ENCODE peak calls at places on chromosomes 1 and 21, in seven cellular contexts. H is spleen, L is iPS DF 6.9, R is mesendoderm, D is GM23248, S is HL-60, J is hepatocyte. X is an unnamed sample. For H3K27me3, the result is how much of the 10 kb centered on the place peaks cover.

GRCh38 chr1:5099558-5099957 is 445.1 kb downstream of the AJAP1 start:
- DNase-seq in H (no peak), L (no peak), R (peak), D (no peak), S (no peak), J (no peak), X (no peak)

GRCh38 chr1:61639937-61640336 is 85.0 kb downstream of the TM2D1 start:
- DNase-seq in H (no peak), L (no peak), R (no peak), D (no peak), S (no peak), J (no peak), X (no peak)

GRCh38 chr1:176559474-176560390 is 96.8 kb downstream of the PAPPA2 start:
- DNase-seq in H (no peak), L (peak), R (peak), D (peak), S (peak), J (peak), X (no peak)

GRCh38 chr1:6357243-6357929 is 36.2 kb downstream of the ACOT7 start:
- DNase-seq in H (no peak), L (peak), R (peak), D (no peak), S (no peak), J (peak), X (no peak)

GRCh38 chr1:204472660-204473059 is 21.9 kb downstream of the PIK3C2B start:
- DNase-seq in H (no peak), L (no peak), R (no peak), D (no peak), S (no peak), J (no peak), X (no peak)

GRCh38 chr1:118992868-118993711 is 4.9 kb upstream of the TBX15 start:
- DNase-seq in H (no peak), L (no peak), R (peak), D (no peak), S (no peak), J (no peak), X (no peak)

GRCh38 chr1:25067852-25068251 is 137.8 kb upstream of the RUNX3 start:
- DNase-seq in H (no peak), L (no peak), R (no peak), D (no peak), S (no peak), J (no peak), X (no peak)

GRCh38 chr1:177703888-177704446 is 265.9 kb downstream of the SEC16B start:
- DNase-seq in H (no peak), L (no peak), R (peak), D (peak), S (no peak), J (no peak), X (no peak)

GRCh38 chr1:226203237-226203636 is 16.7 kb upstream of the ACBD3 start:
- DNase-seq in H (no peak), L (no peak), R (no peak), D (peak), S (no peak), J (no peak), X (no peak)

GRCh38 chr1:215557992-215558626 is 9.0 kb upstream of the KCTD3 start:
- DNase-seq in H (no peak), L (no peak), R (no peak), D (no peak), S (no peak), J (no peak), X (no peak)

GRCh38 chr1:23581219-23581618 is 21.9 kb upstream of the ID3 start:
- DNase-seq in H (peak), L (no peak), R (no peak), D (no peak), S (no peak), J (no peak), X (no peak)

GRCh38 chr1:25765152-25765909 is 34.7 kb upstream of the SELENON start:
- DNase-seq in H (no peak), L (no peak), R (no peak), D (no peak), S (no peak), J (no peak), X (no peak)

GRCh38 chr1:184881941-184882648 is 92.2 kb downstream of the NIBAN1 start:
- DNase-seq in H (no peak), L (no peak), R (no peak), D (peak), S (peak), J (no peak), X (no peak)

GRCh38 chr1:110672001-110672752 is 2.6 kb downstream of the KCNA3 start:
- DNase-seq in H (no peak), L (no peak), R (peak), D (peak), S (peak), J (no peak), X (no peak)

GRCh38 chr1:75135829-75136142 is 1.6 kb downstream of the LHX8 start:
- DNase-seq in H (no peak), L (no peak), R (peak), D (no peak), S (no peak), J (no peak), X (no peak)

GRCh38 chr1:25051504-25051903 is 121.4 kb upstream of the RUNX3 start:
- DNase-seq in H (no peak), L (no peak), R (no peak), D (no peak), S (no peak), J (no peak), X (no peak)

GRCh38 chr1:247906504-247907047 is 11.2 kb downstream of the OR2W3 start:
- DNase-seq in H (no peak), L (peak), R (peak), D (peak), S (no peak), J (no peak), X (no peak)

GRCh38 chr1:204920967-204921366 is 50.3 kb downstream of the NFASC start:
- DNase-seq in H (no peak), L (no peak), R (peak), D (no peak), S (no peak), J (no peak), X (no peak)

GRCh38 chr1:151368745-151369610 is 3.5 kb downstream of the SELENBP1 start:
- DNase-seq in H (peak), L (no peak), R (no peak), D (no peak), S (no peak), J (no peak), X (no peak)

GRCh38 chr1:230639714-230640209 is 2.5 kb upstream of the COG2 start:
- DNase-seq in H (no peak), L (no peak), R (no peak), D (no peak), S (no peak), J (peak), X (no peak)

GRCh38 chr1:38559180-38559874 is 300.2 kb downstream of the RRAGC start:
- DNase-seq in H (peak), L (no peak), R (no peak), D (peak), S (peak), J (peak), X (peak)

GRCh38 chr1:229208481-229208880 is 62.4 kb upstream of the RAB4A start:
- DNase-seq in H (no peak), L (no peak), R (no peak), D (no peak), S (no peak), J (no peak), X (no peak)

GRCh38 chr1:235651170-235651806 is 1.7 kb upstream of the GNG4 start:
- DNase-seq in H (peak), L (no peak), R (no peak), D (no peak), S (no peak), J (no peak), X (no peak)

GRCh38 chr1:47843781-47844555 is 153.2 kb downstream of the TRABD2B start:
- DNase-seq in H (no peak), L (no peak), R (no peak), D (no peak), S (no peak), J (no peak), X (peak)

GRCh38 chr1:108016451-108016920 is 51.5 kb upstream of the VAV3 start:
- DNase-seq in H (no peak), L (no peak), R (peak), D (peak), S (no peak), J (peak), X (no peak)

GRCh38 chr1:214018605-214019268 is 31.0 kb downstream of the PROX1 start:
- DNase-seq in H (no peak), L (no peak), R (no peak), D (no peak), S (no peak), J (no peak), X (no peak)

GRCh38 chr1:24382165-24382577 is 31.4 kb downstream of the STPG1 start:
- DNase-seq in H (no peak), L (no peak), R (no peak), D (no peak), S (no peak), J (no peak), X (no peak)

GRCh38 chr1:91701494-91701869 is 184.5 kb downstream of the TGFBR3 start:
- DNase-seq in H (no peak), L (no peak), R (no peak), D (peak), S (no peak), J (no peak), X (no peak)

GRCh38 chr1:185670187-185670627 is 64.0 kb upstream of the HMCN1 start:
- DNase-seq in H (no peak), L (no peak), R (peak), D (peak), S (no peak), J (peak), X (no peak)

GRCh38 chr21:17351766-17352165 is 161.1 kb upstream of the CXADR start:
- DNase-seq in H (no peak), L (no peak), R (no peak), D (no peak), S (no peak), J (no peak), X (no peak)

GRCh38 chr1:145706282-145706681 is 886 bp downstream of the PDZK1 start:
- DNase-seq in H (no peak), L (no peak), R (no peak), D (peak), S (no peak), J (peak), X (no peak)

GRCh38 chr21:21712761-21713558 is 714.8 kb downstream of the NCAM2 start:
- DNase-seq in H (no peak), L (no peak), R (no peak), D (peak), S (no peak), J (no peak), X (no peak)

GRCh38 chr1:178036090-178036489 is 57.8 kb upstream of the RASAL2 start:
- DNase-seq in H (no peak), L (no peak), R (no peak), D (no peak), S (no peak), J (no peak), X (no peak)

GRCh38 chr21:19870682-19871081 is 1127.5 kb upstream of the NCAM2 start:
- DNase-seq in H (no peak), L (no peak), R (no peak), D (no peak), S (no peak), J (no peak), X (no peak)

DNA sequence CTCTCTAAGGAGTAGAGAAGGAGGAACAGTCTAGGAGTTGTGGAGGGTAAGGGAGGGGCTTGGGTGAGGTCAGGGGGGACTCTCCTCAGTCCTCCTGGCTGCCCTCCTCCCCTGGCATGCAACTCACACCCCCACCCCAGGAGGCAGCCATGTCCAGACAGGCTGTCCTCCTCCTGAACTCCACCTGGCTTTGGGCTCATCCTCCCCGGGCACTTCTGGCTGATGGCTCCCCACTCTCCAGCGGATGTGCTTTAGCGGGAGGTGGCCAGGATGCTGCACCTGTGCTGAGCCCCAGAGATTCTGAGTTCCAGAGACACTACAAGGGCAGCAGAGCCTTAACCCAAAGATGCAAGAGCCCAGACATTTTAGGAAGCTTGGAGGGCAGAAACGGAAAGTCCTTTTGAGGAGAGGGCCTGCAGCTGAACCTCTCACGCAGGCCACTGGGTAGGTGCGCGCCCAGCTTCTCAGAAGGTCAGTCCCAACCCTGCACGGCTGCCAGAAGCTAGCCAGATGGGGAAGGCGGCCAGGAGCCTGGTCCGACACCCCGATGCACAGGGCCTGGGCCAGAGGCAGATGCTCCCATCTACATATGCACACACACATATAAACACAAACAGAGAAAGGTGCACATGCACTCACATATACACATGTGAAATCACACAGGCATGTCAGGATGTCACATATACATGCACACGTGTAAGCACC is 83.4 kb downstream of the PDE9A start:
- DNase-seq in H (no peak), L (no peak), R (no peak), D (no peak), S (no peak), J (no peak), X (no peak)
- H3K27me3 ChIP-seq in H (under half), L (under half), R (under half), D (under half), S (under half), J (under half), X (under half)

GRCh38 chr1:56709995-56710394 is 64.9 kb downstream of the PRKAA2 start:
- DNase-seq in H (no peak), L (no peak), R (no peak), D (no peak), S (no peak), J (no peak), X (no peak)
- H3K27ac ChIP-seq in H (no peak), L (no peak), R (no peak), D (no peak), S (no peak), J (no peak), X (no peak)

DNA sequence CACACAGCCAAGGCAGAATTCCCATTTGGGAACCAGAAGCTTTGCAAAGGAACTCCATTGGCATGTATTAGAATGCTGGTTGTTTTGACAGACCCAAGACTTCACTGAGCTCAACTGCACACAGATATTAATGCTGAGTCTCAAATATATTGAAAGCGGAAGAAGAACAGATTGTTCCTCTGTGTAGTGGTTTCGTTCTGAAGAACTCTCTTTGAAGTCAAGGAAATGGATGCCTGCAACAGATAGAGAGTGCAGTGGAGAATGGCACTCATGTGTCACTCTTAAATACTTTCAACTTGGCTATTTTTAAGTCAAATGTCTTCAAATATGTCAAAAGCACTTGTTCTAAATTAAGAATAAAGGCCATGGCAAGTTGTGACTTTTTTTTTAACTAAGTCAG is 387.5 kb downstream of the LTN1 start:
- DNase-seq in H (no peak), L (no peak), R (no peak), D (no peak), S (no peak), J (no peak), X (no peak)
- H3K4me3 ChIP-seq in H (no peak), L (no peak), R (no peak), D (no peak), S (no peak), J (no peak), X (no peak)

GRCh38 chr1:101027194-101027772 is 1.7 kb upstream of the DPH5 start:
- DNase-seq in H (no peak), L (no peak), R (peak), D (no peak), S (no peak), J (no peak), X (no peak)
- H3K27me3 ChIP-seq in H (under half), L (under half), R (under half), D (under half), S (under half), J (under half), X (under half)

DNA sequence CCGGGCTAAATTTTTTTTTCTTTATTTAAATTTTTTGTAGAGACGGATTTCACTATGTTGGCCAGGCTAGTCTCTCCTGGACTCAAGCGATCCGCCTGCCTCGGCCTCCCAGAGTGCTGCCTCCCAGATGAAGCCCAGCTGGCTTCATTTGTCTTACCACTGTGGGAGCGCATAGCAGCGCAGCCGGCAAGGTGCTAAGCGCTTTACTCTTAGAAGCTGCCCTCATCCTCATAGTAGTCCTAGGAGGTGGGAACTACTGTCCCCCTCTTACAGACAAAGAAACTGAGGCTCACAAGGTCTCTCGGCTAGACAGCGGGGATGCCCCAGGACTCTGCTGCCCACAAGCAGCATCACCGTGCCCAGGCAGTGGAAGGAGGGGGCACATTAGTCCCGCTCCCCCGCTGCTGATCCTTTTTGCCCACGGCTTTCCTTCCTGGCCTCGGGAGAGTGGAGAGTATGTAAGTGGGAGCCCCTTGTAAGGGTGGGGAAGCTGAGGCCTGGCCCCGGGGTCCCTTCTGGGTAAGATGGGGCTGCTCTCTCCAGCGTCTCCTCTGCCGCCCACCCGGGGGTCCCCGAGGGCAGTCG is 726 bp downstream of the TMEM54 start:
- DNase-seq in H (peak), L (no peak), R (no peak), D (no peak), S (no peak), J (no peak), X (peak)
- H3K27ac ChIP-seq in H (no peak), L (no peak), R (no peak), D (no peak), S (no peak), J (no peak), X (no peak)

GRCh38 chr1:241819340-241819866 is 28.6 kb upstream of the EXO1 start:
- DNase-seq in H (no peak), L (no peak), R (no peak), D (no peak), S (no peak), J (no peak), X (no peak)

GRCh38 chr1:241817956-241818612 is 29.9 kb upstream of the EXO1 start:
- DNase-seq in H (no peak), L (no peak), R (no peak), D (no peak), S (no peak), J (no peak), X (no peak)

GRCh38 chr1:241823925-241824324 is 24.1 kb upstream of the EXO1 start:
- DNase-seq in H (no peak), L (no peak), R (no peak), D (no peak), S (no peak), J (no peak), X (no peak)

GRCh38 chr1:241822846-241823245 is 25.2 kb upstream of the EXO1 start:
- DNase-seq in H (no peak), L (no peak), R (no peak), D (peak), S (no peak), J (no peak), X (no peak)

GRCh38 chr1:241821363-241821762 is 26.6 kb upstream of the EXO1 start:
- DNase-seq in H (no peak), L (no peak), R (no peak), D (peak), S (no peak), J (no peak), X (no peak)
- H3K4me3 ChIP-seq in H (no peak), L (no peak), R (no peak), D (no peak), S (no peak), J (no peak), X (no peak)